ENCODE peak calls at places on chromosome 1, in five cellular contexts. X, G, V, I and K are unnamed samples.

GRCh38 chr1:193111641-193112090 is 6.5 kb upstream of the GLRX2 start:
- DNase-seq in X (peak; percentile 75), G (no peak), V (no peak), I (no peak), K (no peak)

GRCh38 chr1:9018372-9018771 is 7.9 kb downstream of the SLC2A7 start:
- DNase-seq in X (no peak), G (no peak), V (no peak), I (no peak), K (no peak)

GRCh38 chr1:162562452-162562828 is 918 bp downstream of the UAP1 start:
- DNase-seq in X (no peak), G (no peak), V (no peak), I (no peak), K (no peak)

GRCh38 chr1:55081188-55081904 is 42.0 kb downstream of the PCSK9 start:
- DNase-seq in X (no peak), G (no peak), V (no peak), I (no peak), K (no peak)

GRCh38 chr1:70222716-70223235 is 1.6 kb downstream of the SRSF11 start:
- DNase-seq in X (no peak), G (no peak), V (no peak), I (no peak), K (no peak)

GRCh38 chr1:172431721-172432192 is 11.3 kb downstream of the C1orf105 start:
- DNase-seq in X (no peak), G (no peak), V (peak; percentile 50), I (no peak), K (no peak)

GRCh38 chr1:112285808-112286207 is 110.2 kb upstream of the CTTNBP2NL start:
- DNase-seq in X (no peak), G (no peak), V (no peak), I (no peak), K (no peak)

GRCh38 chr1:109133815-109134214 is 19.9 kb downstream of the ELAPOR1 start:
- DNase-seq in X (peak; percentile 81), G (peak; percentile 60), V (no peak), I (no peak), K (no peak)

GRCh38 chr1:178724734-178725602 is at the start of gene RALGPS2:
- DNase-seq in X (peak; percentile 83), G (peak; percentile 93), V (peak; percentile 41), I (peak; percentile 25), K (peak; percentile 77)

GRCh38 chr1:21414002-21414401 is 25.9 kb upstream of the NBPF3 start:
- DNase-seq in X (no peak), G (no peak), V (no peak), I (no peak), K (no peak)

GRCh38 chr1:159867322-159868064 is 5.0 kb upstream of the VSIG8 start:
- DNase-seq in X (no peak), G (no peak), V (no peak), I (no peak), K (no peak)

GRCh38 chr1:234478152-234478480 is 863 bp downstream of the TARBP1 start:
- DNase-seq in X (no peak), G (peak; percentile 87), V (peak; percentile 61), I (peak; percentile 38), K (peak; percentile 61)

GRCh38 chr1:179153217-179153616 is 71.3 kb downstream of the TOR3A start:
- DNase-seq in X (no peak), G (no peak), V (no peak), I (no peak), K (no peak)

GRCh38 chr1:16375521-16376359 is 8.7 kb downstream of the SZRD1 start:
- DNase-seq in X (no peak), G (no peak), V (no peak), I (no peak), K (no peak)

GRCh38 chr1:58841455-58841854 is 57.6 kb upstream of the JUN start:
- DNase-seq in X (no peak), G (peak; percentile 23), V (no peak), I (no peak), K (no peak)

GRCh38 chr1:53593758-53594380 is 134.7 kb downstream of the DMRTB1 start:
- DNase-seq in X (no peak), G (no peak), V (no peak), I (no peak), K (no peak)

GRCh38 chr1:168285419-168285790 is 4.7 kb downstream of the TBX19 start:
- DNase-seq in X (no peak), G (no peak), V (no peak), I (no peak), K (no peak)

GRCh38 chr1:24847995-24848857 is 81.8 kb downstream of the RUNX3 start:
- DNase-seq in X (peak; percentile 95), G (peak; percentile 95), V (peak; percentile 76), I (peak; percentile 76), K (peak; percentile 99)

GRCh38 chr1:6270432-6270831 is 9.5 kb upstream of the GPR153 start:
- DNase-seq in X (no peak), G (no peak), V (no peak), I (no peak), K (no peak)

GRCh38 chr1:32810358-32810757 is 6.8 kb downstream of the YARS1 start:
- DNase-seq in X (no peak), G (no peak), V (no peak), I (no peak), K (no peak)

GRCh38 chr1:25550155-25550506 is 6.7 kb downstream of the LDLRAP1 start:
- DNase-seq in X (no peak), G (no peak), V (no peak), I (no peak), K (no peak)

GRCh38 chr1:160486453-160486852 is 36.6 kb downstream of the SLAMF6 start:
- DNase-seq in X (no peak), G (no peak), V (no peak), I (no peak), K (no peak)

GRCh38 chr1:22131875-22132486 is 10.9 kb downstream of the WNT4 start:
- DNase-seq in X (peak; percentile 67), G (peak; percentile 66), V (no peak), I (peak; percentile 44), K (peak; percentile 5)

GRCh38 chr1:232486454-232487202 is 143.3 kb downstream of the SIPA1L2 start:
- DNase-seq in X (no peak), G (no peak), V (no peak), I (no peak), K (no peak)

GRCh38 chr1:12769031-12769430 is 4.5 kb upstream of the PRAMEF12 start:
- DNase-seq in X (no peak), G (no peak), V (no peak), I (no peak), K (no peak)